ENCODE peak calls at places on chromosomes 13 and 19, in six cellular contexts. H, O, C, N, Z and G are unnamed samples. For H3K27me3, the result is how much of the 10 kb centered on the place peaks cover.

GRCh38 chr19:12015753-12016116 is 19.7 kb downstream of the ZNF433 start:
- DNase-seq in C (no peak), H (no peak), O (no peak), N (no peak), Z (no peak), G (no peak)

GRCh38 chr13:98112456-98112855 is 30.4 kb upstream of the FARP1 start:
- DNase-seq in H (no peak), Z (no peak), N (no peak), O (no peak), C (no peak), G (no peak)

GRCh38 chr19:33950141-33950805 is 153.6 kb downstream of the KCTD15 start:
- DNase-seq in C (no peak), Z (no peak), O (no peak), N (no peak), H (no peak), G (no peak)

GRCh38 chr13:44969858-44970484 is 19.3 kb downstream of the NUFIP1 start:
- DNase-seq in C (no peak), H (no peak), O (no peak), Z (no peak), N (peak), G (no peak)

GRCh38 chr13:98665638-98665995 is 86.9 kb downstream of the SLC15A1 start:
- DNase-seq in H (no peak), C (no peak), N (no peak), O (no peak), Z (no peak), G (no peak)

GRCh38 chr19:6236310-6237291 is 43.2 kb downstream of the MLLT1 start:
- DNase-seq in H (no peak), Z (peak), O (peak), N (no peak), C (no peak), G (no peak)

GRCh38 chr13:113526466-113527220 is 36.1 kb upstream of the DCUN1D2 start:
- DNase-seq in C (no peak), N (no peak), H (no peak), Z (no peak), O (no peak), G (peak)

GRCh38 chr19:10471909-10472308 is 31.2 kb downstream of the KEAP1 start:
- DNase-seq in Z (no peak), H (no peak), O (no peak), C (no peak), N (no peak), G (no peak)

GRCh38 chr19:18203408-18203862 is 407 bp downstream of the RAB3A start:
- DNase-seq in Z (peak), O (peak), N (peak), C (no peak), H (no peak), G (peak)

GRCh38 chr19:19113040-19113541 is 25.2 kb downstream of the TMEM161A start:
- DNase-seq in Z (no peak), C (no peak), O (no peak), H (no peak), N (no peak), G (peak)

GRCh38 chr13:25276748-25277147 is 10.5 kb downstream of the MTMR6 start:
- DNase-seq in Z (no peak), N (no peak), O (no peak), C (no peak), H (no peak), G (no peak)

GRCh38 chr13:25768726-25769270 is 283.0 kb downstream of the SHISA2 start:
- DNase-seq in Z (no peak), H (no peak), N (no peak), C (no peak), O (no peak), G (no peak)

GRCh38 chr19:6221878-6222746 is 57.7 kb downstream of the MLLT1 start:
- DNase-seq in H (no peak), Z (peak), N (no peak), O (no peak), C (no peak), G (no peak)

GRCh38 chr19:1461862-1462261 is 11.9 kb downstream of the APC2 start:
- DNase-seq in C (no peak), Z (peak), H (no peak), N (no peak), O (no peak), G (no peak)

GRCh38 chr19:10260141-10260584 is 8.1 kb downstream of the MRPL4 start:
- DNase-seq in C (no peak), O (peak), N (no peak), H (no peak), Z (no peak), G (no peak)

GRCh38 chr13:39672378-39673132 is 17.1 kb downstream of the COG6 start:
- DNase-seq in Z (no peak), O (no peak), N (no peak), H (no peak), C (no peak), G (no peak)
- H3K4me3 ChIP-seq in Z (no peak), O (no peak), N (no peak), H (no peak), C (no peak), G (no peak)

DNA sequence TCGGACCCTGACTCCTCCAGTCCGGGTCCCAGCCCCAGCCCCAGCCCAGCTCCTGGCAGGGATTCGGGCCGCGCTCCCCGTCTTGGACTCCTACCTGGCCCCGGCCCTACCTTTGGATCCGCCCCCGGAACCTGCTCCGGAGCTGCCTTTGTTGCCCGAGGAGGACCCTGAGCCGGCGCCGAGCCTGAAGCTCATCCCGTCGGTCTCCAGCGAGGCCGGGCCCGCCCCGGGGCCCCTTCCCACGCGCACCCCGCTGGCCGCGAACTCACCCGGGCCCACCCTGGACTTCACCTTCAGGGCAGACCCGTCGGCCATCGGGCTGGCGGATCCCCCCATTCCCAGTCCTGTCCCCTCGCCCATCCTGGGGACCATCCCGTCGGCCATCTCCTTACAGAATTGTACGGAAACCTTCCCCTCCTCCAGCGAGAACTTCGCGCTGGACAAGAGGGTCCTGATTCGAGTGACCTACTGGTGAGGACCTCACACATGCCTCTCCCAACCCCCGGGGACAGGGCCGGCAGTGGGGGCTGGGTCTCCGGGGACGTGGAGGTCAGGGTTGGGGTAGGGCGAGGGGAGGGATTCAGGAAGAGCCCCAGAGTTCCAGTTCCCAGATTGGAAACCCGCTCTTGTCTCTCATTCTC is 732 bp downstream of the SELENOV start:
- DNase-seq in H (no peak), C (no peak), O (no peak), Z (no peak), N (no peak), G (no peak)
- H3K27me3 ChIP-seq in H (under half), C (under half), O (under half), Z (under half), N (half or more), G (under half)

GRCh38 chr19:21608571-21608970 is 103.2 kb downstream of the ZNF429 start:
- DNase-seq in C (no peak), O (no peak), N (no peak), Z (no peak), H (no peak), G (no peak)

GRCh38 chr19:21604941-21605548 is 99.6 kb downstream of the ZNF429 start:
- DNase-seq in N (peak), Z (peak), C (no peak), H (no peak), O (peak), G (peak)

GRCh38 chr19:21604351-21604926 is 99.0 kb downstream of the ZNF429 start:
- DNase-seq in N (peak), Z (no peak), H (no peak), O (no peak), C (no peak), G (no peak)

GRCh38 chr19:21610341-21610740 is 104.9 kb downstream of the ZNF429 start:
- DNase-seq in Z (no peak), C (no peak), O (no peak), H (no peak), N (no peak), G (no peak)

GRCh38 chr19:21607453-21607852 is 102.1 kb downstream of the ZNF429 start:
- DNase-seq in O (no peak), N (no peak), C (no peak), Z (no peak), H (no peak), G (no peak)
- TF ChIP-seq CTCF in O (no peak), N (no peak), C (no peak), Z (no peak), H (no peak), G (no peak)

GRCh38 chr19:50983625-50984292 is at the start of gene KLK7:
- DNase-seq in O (no peak), N (no peak), Z (no peak), C (no peak), H (no peak), G (no peak)
- H3K4me3 ChIP-seq in O (peak), N (no peak), Z (no peak), C (no peak), H (no peak), G (no peak)

GRCh38 chr19:31073485-31074221 is 275.6 kb downstream of the TSHZ3 start:
- DNase-seq in H (no peak), N (no peak), Z (no peak), C (no peak), O (no peak), G (no peak)
- H3K27me3 ChIP-seq in H (under half), N (under half), Z (under half), C (under half), O (under half), G (under half)

GRCh38 chr13:86870388-86870966 is 800.7 kb upstream of the SLITRK5 start:
- DNase-seq in H (no peak), N (no peak), Z (no peak), O (no peak), C (no peak), G (no peak)
- TF ChIP-seq CTCF in H (peak), N (no peak), Z (no peak), O (peak), C (peak), G (peak)